ENCODE peak calls at places on chromosomes 16 and 17, in seven cellular contexts. L is tibial artery, G is glutamatergic neuron, V is adrenal gland, A is GM06990, H is ovary, Y is heart right ventricle. B is an unnamed sample.

GRCh38 chr17:77419547-77420475 is 279.0 kb downstream of the SEC14L1 start:
- DNase-seq in H (no peak), L (no peak), A (no peak), Y (no peak), V (no peak), G (peak; percentile 71), B (peak; percentile 63)

GRCh38 chr17:29357821-29358232 is 32.3 kb upstream of the TAOK1 start:
- DNase-seq in H (no peak), A (no peak), V (no peak), L (no peak), G (no peak), Y (no peak), B (no peak)

GRCh38 chr17:78421534-78422266 is 43.3 kb downstream of the PGS1 start:
- DNase-seq in V (peak; percentile 85), A (peak; percentile 55), Y (peak; percentile 80), H (peak; percentile 77), L (peak; percentile 76), G (peak; percentile 89), B (peak; percentile 86)

GRCh38 chr17:66450008-66450856 is 147.8 kb downstream of the PRKCA start:
- DNase-seq in Y (no peak), L (no peak), V (no peak), G (no peak), A (no peak), H (no peak), B (no peak)

GRCh38 chr17:27256225-27257030 is 37.5 kb upstream of the WSB1 start:
- DNase-seq in L (no peak), V (no peak), H (no peak), G (no peak), A (no peak), Y (no peak), B (no peak)

GRCh38 chr17:9023389-9024210 is 2.3 kb downstream of the NTN1 start:
- DNase-seq in G (no peak), H (no peak), V (no peak), Y (no peak), A (no peak), L (no peak), B (no peak)

GRCh38 chr16:50684823-50685455 is 3.8 kb upstream of the SNX20 start:
- DNase-seq in A (peak; percentile 38), G (no peak), L (no peak), Y (no peak), H (no peak), V (no peak), B (no peak)

GRCh38 chr17:16449121-16449570 is 33.8 kb downstream of the TRPV2 start:
- DNase-seq in V (no peak), A (no peak), H (no peak), L (no peak), G (no peak), Y (no peak), B (no peak)

GRCh38 chr16:3036726-3037315 is at the start of gene BICDL2:
- DNase-seq in L (no peak), H (no peak), A (no peak), Y (no peak), G (no peak), V (no peak), B (no peak)

GRCh38 chr17:74842599-74843351 is 16.9 kb downstream of the GRIN2C start:
- DNase-seq in G (peak; percentile 85), V (peak; percentile 76), L (no peak), H (peak; percentile 62), Y (peak; percentile 83), A (no peak), B (peak; percentile 73)

GRCh38 chr17:34254651-34255380 is at the start of gene CCL2:
- DNase-seq in L (peak; percentile 85), G (peak; percentile 54), A (no peak), Y (peak; percentile 60), H (peak; percentile 75), V (peak; percentile 91), B (peak; percentile 49)

GRCh38 chr17:42337442-42337841 is 49.1 kb downstream of the STAT5A start:
- DNase-seq in G (no peak), A (peak; percentile 68), L (no peak), Y (no peak), H (no peak), V (no peak), B (no peak)

GRCh38 chr17:65953316-65954147 is 238.4 kb downstream of the CEP112 start:
- DNase-seq in Y (no peak), G (no peak), L (no peak), A (no peak), V (no peak), H (no peak), B (no peak)

GRCh38 chr17:70454377-70454776 is 285.0 kb downstream of the KCNJ2 start:
- DNase-seq in H (no peak), Y (no peak), A (no peak), V (no peak), G (no peak), L (no peak), B (no peak)

GRCh38 chr16:63361032-63361624 is 1324.9 kb upstream of the CDH8 start:
- DNase-seq in H (no peak), V (no peak), G (no peak), L (no peak), A (no peak), Y (no peak), B (peak; percentile 20)

GRCh38 chr17:61307905-61308886 is 91.4 kb upstream of the TBX2 start:
- DNase-seq in G (no peak), Y (no peak), H (no peak), L (no peak), A (no peak), V (peak; percentile 38), B (no peak)

GRCh38 chr16:55494994-55495421 is 13.9 kb upstream of the LPCAT2 start:
- DNase-seq in Y (no peak), A (no peak), V (peak; percentile 82), H (peak; percentile 63), L (peak; percentile 63), G (no peak), B (no peak)

GRCh38 chr16:67431077-67431804 is at the start of gene HSD11B2:
- DNase-seq in V (no peak), H (peak; percentile 58), Y (peak; percentile 52), L (no peak), A (no peak), G (peak; percentile 70), B (peak; percentile 54)

GRCh38 chr17:51653902-51654301 is 393.6 kb downstream of the UTP18 start:
- DNase-seq in A (no peak), L (no peak), Y (no peak), H (no peak), G (peak; percentile 45), V (peak; percentile 54), B (no peak)

GRCh38 chr17:4534515-4534914 is 20.7 kb downstream of the MYBBP1A start:
- DNase-seq in L (no peak), G (no peak), V (no peak), A (peak; percentile 25), H (no peak), Y (no peak), B (no peak)
- TF ChIP-seq CTCF in L (no peak), G (no peak), V (no peak), A (no peak), H (no peak), Y (no peak), B (no peak)

DNA sequence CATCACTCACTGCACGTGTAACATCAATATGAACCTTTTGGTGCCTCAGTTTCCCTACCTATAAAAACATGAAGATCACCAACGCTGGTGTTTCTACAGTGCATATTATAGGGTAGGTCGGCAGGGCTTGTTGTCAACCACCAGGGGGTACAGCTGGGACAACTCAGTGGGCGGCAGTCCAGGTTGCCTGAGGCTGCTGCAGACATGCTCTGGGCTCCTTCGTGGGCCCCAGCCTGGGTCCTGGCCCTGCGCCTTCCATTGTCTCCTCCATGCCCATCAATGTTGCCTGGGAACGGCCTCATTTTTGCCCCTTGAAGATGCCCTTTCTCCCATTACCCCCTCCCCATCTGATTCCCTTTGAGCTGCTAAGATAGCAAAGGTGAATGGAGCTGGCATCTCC is 89.8 kb downstream of the GSG1L start:
- DNase-seq in H (no peak), Y (no peak), V (no peak), A (no peak), L (no peak), G (no peak), B (peak; percentile 18)
- TF ChIP-seq CTCF in H (no peak), Y (no peak), V (no peak), A (peak; percentile 34), L (no peak), G (no peak), B (peak; percentile 32)

DNA sequence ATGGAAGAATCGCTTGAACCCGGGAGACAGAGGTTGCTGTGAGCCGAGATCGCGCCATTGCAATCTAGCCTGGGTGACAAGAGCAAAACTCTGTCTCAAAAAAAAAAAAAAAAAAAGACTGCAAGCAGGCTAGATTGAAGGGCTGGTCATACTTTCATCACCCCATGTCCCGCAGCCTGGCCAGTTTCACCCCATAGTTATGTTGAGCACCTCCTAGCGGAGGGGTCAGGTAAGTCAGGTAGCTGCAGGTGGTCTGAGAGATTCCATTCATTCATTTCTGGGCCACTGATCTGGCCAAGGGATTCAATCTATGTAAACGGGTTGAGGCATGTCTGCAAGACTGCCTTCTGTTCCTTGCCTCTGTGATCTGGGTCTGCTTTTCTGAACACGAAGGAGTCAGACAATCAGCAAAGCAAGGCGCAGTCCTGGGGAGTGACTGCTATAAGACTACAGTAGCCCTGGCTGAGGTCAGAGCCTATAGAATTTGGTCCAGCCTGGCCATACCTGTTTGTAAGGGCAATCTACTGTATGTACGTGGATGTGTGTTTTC is 23.6 kb upstream of the BPTF start:
- DNase-seq in V (no peak), L (no peak), H (no peak), A (no peak), G (no peak), Y (no peak), B (no peak)
- TF ChIP-seq CTCF in V (no peak), L (no peak), H (no peak), A (peak; percentile 20), G (no peak), Y (no peak), B (no peak)

GRCh38 chr17:40190197-40191021 is 13.1 kb downstream of the RAPGEFL1 start:
- DNase-seq in H (no peak), V (no peak), G (peak; percentile 56), A (no peak), L (no peak), Y (no peak), B (peak; percentile 61)
- TF ChIP-seq CTCF in H (no peak), V (no peak), G (peak; percentile 54), A (peak; percentile 30), L (peak; percentile 14), Y (no peak), B (peak; percentile 73)

DNA sequence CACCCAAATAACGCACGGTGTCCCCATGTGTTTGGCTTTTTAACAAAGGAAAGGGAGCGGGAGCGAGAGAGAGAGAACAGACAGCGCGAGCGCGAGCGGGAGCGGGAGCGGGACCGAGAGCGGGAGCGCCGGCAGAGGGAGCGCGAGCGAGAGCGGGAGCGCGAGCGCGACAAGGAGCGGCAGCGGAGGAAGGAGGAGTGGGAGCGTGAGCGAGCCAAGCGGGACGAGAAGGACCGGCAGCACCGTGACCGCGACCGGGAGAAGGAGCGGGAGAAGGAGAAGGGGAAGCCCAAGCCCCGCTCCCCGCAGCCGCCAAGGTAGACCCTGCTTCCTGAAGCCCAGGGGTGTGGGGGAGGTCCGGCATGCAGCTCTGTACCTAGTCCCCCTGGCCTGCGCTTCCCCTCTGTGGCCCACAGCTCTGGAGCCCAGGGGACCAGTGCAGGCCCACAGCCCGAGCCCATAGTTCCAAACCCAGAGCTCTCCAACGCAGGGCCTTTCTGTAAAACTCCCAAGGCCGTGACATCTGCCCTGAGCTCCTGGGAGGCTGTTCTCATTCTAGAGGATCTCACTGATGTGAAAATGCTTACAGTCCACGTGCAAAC is 27.1 kb upstream of the IL17C start:
- DNase-seq in G (peak; percentile 72), A (no peak), Y (no peak), V (no peak), H (no peak), L (no peak), B (peak; percentile 56)
- TF ChIP-seq CTCF in G (no peak), A (no peak), Y (no peak), V (no peak), H (no peak), L (no peak), B (no peak)

B was measured in endothelial cell.